ENCODE peak calls at places on chromosomes 16 and 17, in nine cellular contexts. One of them, this sample, is unnamed.

GRCh38 chr17:77778636-77779524 is 179.6 kb upstream of the TNRC6C start:
- DNase-seq in NCI-H1092 treated with DMSO at 0.1 percent for 48 hours: peak; percentile 77
- DNase-seq in NCI-H1930: no peak
- DNase-seq in GDM1: no peak
- DNase-seq in HEK293T: no peak
- DNase-seq in right cardiac atrium: peak; percentile 73
- DNase-seq in epithelial cell of prostate: peak; percentile 16
- DNase-seq in uterus: no peak
- DNase-seq in brain microvascular endothelial cell: no peak
- DNase-seq in this sample: no peak

GRCh38 chr16:66619534-66620418 is 15.3 kb downstream of the CMTM3 start:
- DNase-seq in NCI-H1092 treated with DMSO at 0.1 percent for 48 hours: no peak
- DNase-seq in NCI-H1930: no peak
- DNase-seq in GDM1: no peak
- DNase-seq in HEK293T: no peak
- DNase-seq in right cardiac atrium: no peak
- DNase-seq in epithelial cell of prostate: no peak
- DNase-seq in uterus: no peak
- DNase-seq in brain microvascular endothelial cell: peak; percentile 60
- DNase-seq in this sample: no peak

GRCh38 chr16:49918257-49918656 is 62.3 kb upstream of the ZNF423 start:
- DNase-seq in NCI-H1092 treated with DMSO at 0.1 percent for 48 hours: no peak
- DNase-seq in NCI-H1930: no peak
- DNase-seq in GDM1: no peak
- DNase-seq in HEK293T: no peak
- DNase-seq in right cardiac atrium: no peak
- DNase-seq in epithelial cell of prostate: no peak
- DNase-seq in uterus: no peak
- DNase-seq in brain microvascular endothelial cell: no peak
- DNase-seq in this sample: no peak

GRCh38 chr17:17709815-17710321 is 28.6 kb downstream of the RAI1 start:
- DNase-seq in NCI-H1092 treated with DMSO at 0.1 percent for 48 hours: no peak
- DNase-seq in NCI-H1930: no peak
- DNase-seq in GDM1: no peak
- DNase-seq in HEK293T: no peak
- DNase-seq in right cardiac atrium: no peak
- DNase-seq in epithelial cell of prostate: no peak
- DNase-seq in uterus: no peak
- DNase-seq in brain microvascular endothelial cell: no peak
- DNase-seq in this sample: no peak

GRCh38 chr16:20938426-20938825 is 37.9 kb downstream of the LYRM1 start:
- DNase-seq in NCI-H1092 treated with DMSO at 0.1 percent for 48 hours: no peak
- DNase-seq in NCI-H1930: no peak
- DNase-seq in GDM1: no peak
- DNase-seq in HEK293T: no peak
- DNase-seq in right cardiac atrium: no peak
- DNase-seq in epithelial cell of prostate: no peak
- DNase-seq in uterus: no peak
- DNase-seq in brain microvascular endothelial cell: no peak
- DNase-seq in this sample: no peak

GRCh38 chr17:76644995-76645394 is 1.4 kb upstream of the ST6GALNAC1 start:
- DNase-seq in NCI-H1092 treated with DMSO at 0.1 percent for 48 hours: no peak
- DNase-seq in NCI-H1930: no peak
- DNase-seq in GDM1: no peak
- DNase-seq in HEK293T: peak; percentile 1
- DNase-seq in right cardiac atrium: no peak
- DNase-seq in epithelial cell of prostate: no peak
- DNase-seq in uterus: no peak
- DNase-seq in brain microvascular endothelial cell: no peak
- DNase-seq in this sample: no peak

GRCh38 chr16:85129846-85130706 is 17.8 kb upstream of the CIBAR2 start:
- DNase-seq in NCI-H1092 treated with DMSO at 0.1 percent for 48 hours: no peak
- DNase-seq in NCI-H1930: no peak
- DNase-seq in GDM1: no peak
- DNase-seq in HEK293T: no peak
- DNase-seq in right cardiac atrium: peak; percentile 39
- DNase-seq in epithelial cell of prostate: no peak
- DNase-seq in uterus: peak; percentile 69
- DNase-seq in brain microvascular endothelial cell: no peak
- DNase-seq in this sample: no peak

GRCh38 chr17:39979021-39979660 is 1.5 kb upstream of the PSMD3 start:
- DNase-seq in NCI-H1092 treated with DMSO at 0.1 percent for 48 hours: no peak
- DNase-seq in NCI-H1930: no peak
- DNase-seq in GDM1: no peak
- DNase-seq in HEK293T: no peak
- DNase-seq in right cardiac atrium: no peak
- DNase-seq in epithelial cell of prostate: peak; percentile 90
- DNase-seq in uterus: peak; percentile 85
- DNase-seq in brain microvascular endothelial cell: peak; percentile 69
- DNase-seq in this sample: no peak

GRCh38 chr16:75494696-75495601 is at the start of gene CHST6:
- DNase-seq in NCI-H1092 treated with DMSO at 0.1 percent for 48 hours: peak; percentile 2
- DNase-seq in NCI-H1930: peak; percentile 3
- DNase-seq in GDM1: no peak
- DNase-seq in HEK293T: peak; percentile 57
- DNase-seq in right cardiac atrium: peak; percentile 73
- DNase-seq in epithelial cell of prostate: no peak
- DNase-seq in uterus: no peak
- DNase-seq in brain microvascular endothelial cell: peak; percentile 7
- DNase-seq in this sample: no peak

This sample was measured in vagina.